ENCODE peak calls at places on chromosome 1, in five cellular contexts. Q is nucleus accumbens, E is EH, N is pancreas, K is NCI-H1105. C is an unnamed sample.

GRCh38 chr1:116910379-116911165 is 856 bp downstream of the PTGFRN start:
- DNase-seq in K (peak; percentile 30), Q (no peak), N (peak; percentile 73), E (peak; percentile 29), C (no peak)

GRCh38 chr1:2300851-2301606 is 72.9 kb downstream of the SKI start:
- DNase-seq in K (no peak), Q (no peak), E (peak; percentile 75), N (no peak), C (peak; percentile 34)

GRCh38 chr1:68107771-68108170 is 57.3 kb upstream of the DIRAS3 start:
- DNase-seq in N (no peak), Q (no peak), E (peak; percentile 51), K (no peak), C (no peak)

GRCh38 chr1:165815725-165816124 is 11.7 kb upstream of the UCK2 start:
- DNase-seq in K (no peak), Q (no peak), E (peak; percentile 71), N (no peak), C (no peak)

GRCh38 chr1:207807395-207808321 is 55.8 kb downstream of the CD46 start:
- DNase-seq in N (no peak), Q (no peak), K (no peak), E (no peak), C (peak; percentile 76)

GRCh38 chr1:241926141-241926540 is 31.4 kb upstream of the BECN2 start:
- DNase-seq in E (no peak), Q (no peak), N (no peak), K (no peak), C (no peak)

GRCh38 chr1:80066060-80066459 is 1059.5 kb upstream of the ADGRL4 start:
- DNase-seq in K (peak; percentile 74), Q (no peak), N (no peak), E (no peak), C (no peak)

GRCh38 chr1:203264052-203264501 is 34.6 kb upstream of the CHIT1 start:
- DNase-seq in N (no peak), Q (no peak), E (no peak), K (no peak), C (no peak)

GRCh38 chr1:51385776-51386175 is 55.4 kb upstream of the TTC39A start:
- DNase-seq in K (no peak), E (no peak), Q (no peak), N (no peak), C (no peak)

GRCh38 chr1:197845886-197846285 is 56.5 kb upstream of the C1orf53 start:
- DNase-seq in E (no peak), Q (no peak), N (no peak), K (no peak), C (no peak)

GRCh38 chr1:212030936-212031528 is 4.3 kb downstream of the INTS7 start:
- DNase-seq in K (no peak), Q (no peak), N (no peak), E (peak; percentile 89), C (no peak)